ENCODE peak calls at places on chromosomes 16 and 17, in four cellular contexts. One of them, this sample, is unnamed.

GRCh38 chr17:4584125-4584834 is at the start of gene SMTNL2:
- DNase-seq in choroid plexus epithelial cell: no peak
- DNase-seq in breast epithelium: no peak
- DNase-seq in neural progenitor cell: peak
- DNase-seq in this sample: no peak

GRCh38 chr16:3781421-3781820 is 64.1 kb upstream of the TRAP1 start:
- DNase-seq in breast epithelium: no peak
- DNase-seq in choroid plexus epithelial cell: no peak
- DNase-seq in neural progenitor cell: no peak
- DNase-seq in this sample: no peak

GRCh38 chr17:7549401-7550055 is 670 bp downstream of the TNFSF12 start:
- DNase-seq in choroid plexus epithelial cell: no peak
- DNase-seq in neural progenitor cell: no peak
- DNase-seq in breast epithelium: no peak
- DNase-seq in this sample: no peak

GRCh38 chr16:59412275-59412841 is 678.2 kb upstream of the GOT2 start:
- DNase-seq in breast epithelium: no peak
- DNase-seq in neural progenitor cell: peak
- DNase-seq in choroid plexus epithelial cell: peak
- DNase-seq in this sample: no peak

GRCh38 chr17:32943647-32944191 is 15.8 kb downstream of the TMEM98 start:
- DNase-seq in choroid plexus epithelial cell: peak
- DNase-seq in neural progenitor cell: no peak
- DNase-seq in breast epithelium: no peak
- DNase-seq in this sample: peak

GRCh38 chr17:10120113-10120485 is 78.3 kb downstream of the GAS7 start:
- DNase-seq in choroid plexus epithelial cell: no peak
- DNase-seq in neural progenitor cell: no peak
- DNase-seq in breast epithelium: no peak
- DNase-seq in this sample: no peak

GRCh38 chr16:72961115-72961832 is 86.7 kb downstream of the ZFHX3 start:
- DNase-seq in choroid plexus epithelial cell: peak
- DNase-seq in breast epithelium: no peak
- DNase-seq in neural progenitor cell: no peak
- DNase-seq in this sample: peak

GRCh38 chr17:7862692-7863437 is 5.1 kb downstream of the CYB5D1 start:
- DNase-seq in breast epithelium: no peak
- DNase-seq in neural progenitor cell: peak
- DNase-seq in choroid plexus epithelial cell: peak
- DNase-seq in this sample: peak

GRCh38 chr17:10920511-10920910 is 82.6 kb upstream of the PIRT start:
- DNase-seq in choroid plexus epithelial cell: no peak
- DNase-seq in breast epithelium: no peak
- DNase-seq in neural progenitor cell: no peak
- DNase-seq in this sample: no peak

GRCh38 chr17:61065263-61065773 is 334.3 kb upstream of the TBX2 start:
- DNase-seq in neural progenitor cell: no peak
- DNase-seq in choroid plexus epithelial cell: peak
- DNase-seq in breast epithelium: no peak
- DNase-seq in this sample: peak

GRCh38 chr16:88058817-88059216 is 107.6 kb downstream of the BANP start:
- DNase-seq in neural progenitor cell: peak
- DNase-seq in breast epithelium: no peak
- DNase-seq in choroid plexus epithelial cell: no peak
- DNase-seq in this sample: no peak

GRCh38 chr16:57756424-57757325 is 21.1 kb downstream of the KATNB1 start:
- DNase-seq in breast epithelium: peak
- DNase-seq in neural progenitor cell: no peak
- DNase-seq in choroid plexus epithelial cell: no peak
- DNase-seq in this sample: no peak

GRCh38 chr16:57758331-57759117 is 23.0 kb downstream of the KATNB1 start:
- DNase-seq in neural progenitor cell: no peak
- DNase-seq in choroid plexus epithelial cell: no peak
- DNase-seq in breast epithelium: no peak
- DNase-seq in this sample: no peak

GRCh38 chr16:57755726-57756423 is 20.3 kb downstream of the KATNB1 start:
- DNase-seq in breast epithelium: peak
- DNase-seq in neural progenitor cell: no peak
- DNase-seq in choroid plexus epithelial cell: no peak
- DNase-seq in this sample: no peak

GRCh38 chr16:57757883-57758282 is 22.3 kb downstream of the KATNB1 start:
- DNase-seq in choroid plexus epithelial cell: no peak
- DNase-seq in neural progenitor cell: no peak
- DNase-seq in breast epithelium: no peak
- DNase-seq in this sample: no peak

GRCh38 chr16:57757326-57757786 is 21.8 kb downstream of the KATNB1 start:
- DNase-seq in breast epithelium: peak
- DNase-seq in choroid plexus epithelial cell: peak
- DNase-seq in neural progenitor cell: peak
- DNase-seq in this sample: peak
- TF ChIP-seq CTCF in breast epithelium: peak
- TF ChIP-seq CTCF in choroid plexus epithelial cell: peak
- TF ChIP-seq CTCF in neural progenitor cell: peak
- TF ChIP-seq CTCF in this sample: peak

DNA sequence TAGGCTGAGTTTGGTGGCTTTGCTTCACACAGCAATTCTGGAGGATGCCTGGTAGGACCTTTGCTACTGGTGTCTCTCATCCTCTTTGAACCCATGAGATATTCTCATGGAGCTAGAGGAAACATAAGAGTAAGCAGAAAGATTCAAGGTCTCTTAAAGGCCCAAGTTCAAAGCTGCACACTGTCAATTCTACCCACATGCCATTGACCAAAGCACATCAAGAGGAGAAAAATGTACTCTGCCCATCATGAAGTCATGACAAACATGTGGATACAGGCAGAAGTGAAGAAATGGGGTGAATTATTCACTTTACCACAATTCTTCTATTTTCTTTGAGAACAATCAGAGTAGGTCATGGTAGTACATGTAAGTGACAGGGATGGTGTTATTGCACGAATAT is 13.1 kb downstream of the SKA2 start:
- DNase-seq in neural progenitor cell: no peak
- DNase-seq in choroid plexus epithelial cell: no peak
- DNase-seq in breast epithelium: no peak
- DNase-seq in this sample: no peak
- H3K4me3 ChIP-seq in neural progenitor cell: no peak
- H3K4me3 ChIP-seq in choroid plexus epithelial cell: no peak
- H3K4me3 ChIP-seq in breast epithelium: no peak
- H3K4me3 ChIP-seq in this sample: no peak

DNA sequence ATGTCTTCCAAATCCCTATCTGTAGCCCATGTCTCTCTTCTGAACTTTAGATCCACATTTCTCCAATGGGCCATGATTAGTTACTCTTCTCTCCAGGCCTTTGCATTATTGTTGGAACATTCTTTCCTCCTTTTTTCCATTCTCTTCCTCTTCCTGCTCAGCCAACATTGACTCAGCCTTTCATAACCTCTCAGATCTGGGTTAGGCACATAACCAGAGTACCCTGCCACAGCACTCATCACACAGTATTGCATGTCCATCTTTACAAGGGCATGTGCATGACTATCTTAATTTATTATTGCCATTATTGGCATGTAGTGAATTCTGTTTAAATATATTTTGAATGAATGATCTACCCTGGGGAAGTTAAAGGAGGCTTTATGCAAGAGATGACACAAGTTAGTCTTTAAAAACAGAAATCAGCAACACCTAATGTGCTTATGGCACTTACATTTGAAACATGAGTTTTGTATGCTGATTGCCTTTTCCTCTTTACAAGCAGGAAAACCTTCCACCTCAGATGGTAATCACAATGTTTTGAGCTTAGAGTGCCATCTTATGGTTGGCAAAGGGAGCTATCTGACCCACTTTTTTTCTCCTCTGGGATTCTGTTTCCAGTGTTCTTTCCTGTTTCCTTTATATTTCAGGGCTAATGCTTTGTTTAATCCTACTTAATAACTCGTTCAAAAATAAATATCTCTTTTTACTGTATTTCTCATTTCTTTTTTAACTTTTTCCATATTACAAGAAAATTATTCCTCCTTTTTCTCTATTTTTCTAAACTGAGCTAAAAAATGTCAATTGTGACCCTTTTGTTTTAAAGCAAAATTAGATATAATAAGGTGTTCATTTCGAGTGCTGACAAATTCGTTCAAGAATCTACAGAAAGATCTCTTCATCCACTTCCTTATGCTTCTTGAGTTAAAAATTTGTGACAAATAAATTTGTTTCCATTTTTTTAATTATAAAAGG is 151.0 kb upstream of the RBL2 start:
- DNase-seq in choroid plexus epithelial cell: peak
- DNase-seq in neural progenitor cell: peak
- DNase-seq in breast epithelium: no peak
- DNase-seq in this sample: peak
- TF ChIP-seq CTCF in choroid plexus epithelial cell: peak
- TF ChIP-seq CTCF in neural progenitor cell: peak
- TF ChIP-seq CTCF in breast epithelium: no peak
- TF ChIP-seq CTCF in this sample: peak

DNA sequence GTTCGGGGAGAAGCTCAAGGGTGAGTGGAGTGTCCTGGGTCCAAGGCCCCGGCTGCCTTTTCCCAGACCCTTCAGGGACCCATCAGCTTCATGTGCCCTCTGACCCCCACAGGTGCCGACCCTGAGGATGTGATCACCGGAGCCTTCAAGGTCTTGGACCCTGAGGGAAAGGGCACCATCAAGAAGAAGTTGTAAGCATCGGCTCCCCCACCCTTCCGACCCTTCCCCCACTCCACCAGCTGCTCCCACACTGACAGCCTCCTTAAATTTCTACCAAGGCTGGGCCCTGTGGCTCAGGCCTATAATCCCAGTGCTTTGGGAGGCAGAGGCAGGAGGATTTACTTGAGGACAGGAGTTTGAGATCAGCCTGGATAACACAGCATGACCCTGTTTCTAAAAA is 1.9 kb downstream of the MYL11 start:
- DNase-seq in breast epithelium: no peak
- DNase-seq in choroid plexus epithelial cell: no peak
- DNase-seq in neural progenitor cell: no peak
- DNase-seq in this sample: no peak
- H3K4me3 ChIP-seq in breast epithelium: no peak
- H3K4me3 ChIP-seq in choroid plexus epithelial cell: no peak
- H3K4me3 ChIP-seq in neural progenitor cell: no peak
- H3K4me3 ChIP-seq in this sample: no peak

GRCh38 chr16:82835487-82836160 is 208.9 kb downstream of the CDH13 start:
- DNase-seq in choroid plexus epithelial cell: peak
- DNase-seq in breast epithelium: no peak
- DNase-seq in neural progenitor cell: no peak
- DNase-seq in this sample: no peak
- TF ChIP-seq CTCF in choroid plexus epithelial cell: no peak
- TF ChIP-seq CTCF in breast epithelium: no peak
- TF ChIP-seq CTCF in neural progenitor cell: no peak
- TF ChIP-seq CTCF in this sample: no peak

GRCh38 chr17:16975266-16975651 is 3.3 kb upstream of the TNFRSF13B start:
- DNase-seq in neural progenitor cell: no peak
- DNase-seq in breast epithelium: no peak
- DNase-seq in choroid plexus epithelial cell: no peak
- DNase-seq in this sample: no peak

GRCh38 chr17:16972346-16972745 is 428 bp upstream of the TNFRSF13B start:
- DNase-seq in breast epithelium: no peak
- DNase-seq in choroid plexus epithelial cell: no peak
- DNase-seq in neural progenitor cell: no peak
- DNase-seq in this sample: no peak

GRCh38 chr17:16974569-16975265 is 2.8 kb upstream of the TNFRSF13B start:
- DNase-seq in neural progenitor cell: no peak
- DNase-seq in choroid plexus epithelial cell: no peak
- DNase-seq in breast epithelium: no peak
- DNase-seq in this sample: no peak

GRCh38 chr17:16975744-16976625 is 4.1 kb upstream of the TNFRSF13B start:
- DNase-seq in neural progenitor cell: no peak
- DNase-seq in choroid plexus epithelial cell: peak
- DNase-seq in breast epithelium: no peak
- DNase-seq in this sample: no peak

DNA sequence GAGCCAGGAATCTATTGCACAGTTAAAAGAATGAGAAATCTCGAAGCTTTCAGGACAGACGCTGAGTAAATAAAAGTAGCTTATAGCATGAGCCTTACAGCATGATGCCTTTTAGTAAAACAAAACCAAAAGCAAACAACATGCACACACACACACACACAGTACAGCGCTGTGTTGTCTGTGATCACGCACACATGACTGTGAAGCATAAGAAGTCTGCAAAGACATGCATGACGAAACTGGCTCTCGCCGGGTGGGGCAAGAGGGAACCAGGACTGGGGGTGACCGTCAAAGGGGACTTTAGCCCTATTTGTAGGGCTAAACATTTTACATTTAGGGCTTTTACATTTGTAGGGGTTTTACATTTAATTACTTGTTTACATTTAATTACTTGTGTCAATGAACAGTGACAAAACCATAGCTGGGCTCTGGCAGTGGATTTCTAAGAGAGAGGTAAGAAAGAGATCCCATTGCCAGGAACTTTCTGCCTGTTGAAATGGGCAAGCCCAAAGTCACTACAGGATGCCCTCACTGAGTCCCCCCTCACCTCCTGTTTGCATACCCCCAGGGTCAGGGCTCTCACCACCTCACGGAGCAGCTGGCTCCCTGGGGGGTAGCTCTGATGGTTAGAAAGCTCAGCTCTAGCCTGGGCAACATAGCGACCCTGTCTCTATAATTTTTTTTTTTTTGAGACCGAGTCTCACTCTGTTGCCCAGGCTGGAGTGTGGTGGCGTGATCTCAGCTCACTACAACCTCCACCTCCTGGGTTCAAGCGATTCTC is 2.0 kb upstream of the TNFRSF13B start:
- DNase-seq in breast epithelium: no peak
- DNase-seq in neural progenitor cell: no peak
- DNase-seq in choroid plexus epithelial cell: no peak
- DNase-seq in this sample: no peak
- H3K4me3 ChIP-seq in breast epithelium: no peak
- H3K4me3 ChIP-seq in neural progenitor cell: no peak
- H3K4me3 ChIP-seq in choroid plexus epithelial cell: no peak
- H3K4me3 ChIP-seq in this sample: no peak

GRCh38 chr16:56515665-56516064 is 4.2 kb downstream of the BBS2 start:
- DNase-seq in choroid plexus epithelial cell: no peak
- DNase-seq in breast epithelium: no peak
- DNase-seq in neural progenitor cell: no peak
- DNase-seq in this sample: no peak

GRCh38 chr16:56519459-56520250 is at the start of gene BBS2:
- DNase-seq in breast epithelium: peak
- DNase-seq in neural progenitor cell: peak
- DNase-seq in choroid plexus epithelial cell: peak
- DNase-seq in this sample: peak

GRCh38 chr16:56514845-56515244 is 5.0 kb downstream of the BBS2 start:
- DNase-seq in choroid plexus epithelial cell: no peak
- DNase-seq in neural progenitor cell: no peak
- DNase-seq in breast epithelium: no peak
- DNase-seq in this sample: no peak

GRCh38 chr16:56518435-56518834 is 1.4 kb downstream of the BBS2 start:
- DNase-seq in neural progenitor cell: no peak
- DNase-seq in choroid plexus epithelial cell: no peak
- DNase-seq in breast epithelium: no peak
- DNase-seq in this sample: no peak

GRCh38 chr16:56517206-56517605 is 2.6 kb downstream of the BBS2 start:
- DNase-seq in neural progenitor cell: no peak
- DNase-seq in breast epithelium: no peak
- DNase-seq in choroid plexus epithelial cell: no peak
- DNase-seq in this sample: no peak
- TF ChIP-seq CTCF in neural progenitor cell: no peak
- TF ChIP-seq CTCF in breast epithelium: no peak
- TF ChIP-seq CTCF in choroid plexus epithelial cell: no peak
- TF ChIP-seq CTCF in this sample: no peak